ENCODE peak calls at places on chromosomes 6 and 20, in five cellular contexts. J is neuronal stem cell, O is mesenchymal stem cell, A is H1, Y is trophoblast cell. V is an unnamed sample.

GRCh38 chr6:35694462-35694861 is 5.7 kb upstream of the FKBP5 start:
- DNase-seq in O (peak), J (no peak), Y (peak), A (no peak), V (no peak)

GRCh38 chr6:148892247-148892646 is 145.4 kb downstream of the UST start:
- DNase-seq in Y (no peak), A (no peak), O (no peak), J (no peak), V (no peak)

GRCh38 chr6:53862517-53863457 is 68.0 kb downstream of the LRRC1 start:
- DNase-seq in A (no peak), O (no peak), Y (no peak), J (no peak), V (no peak)

GRCh38 chr6:3456794-3457709 is at the start of gene SLC22A23:
- DNase-seq in O (no peak), Y (peak), J (peak), A (peak), V (peak)

GRCh38 chr6:87407531-87407895 is 259 bp upstream of the CFAP206 start:
- DNase-seq in J (no peak), Y (no peak), O (peak), A (no peak), V (no peak)

GRCh38 chr20:40442181-40442963 is 246.7 kb downstream of the MAFB start:
- DNase-seq in O (peak), A (no peak), J (no peak), Y (no peak), V (peak)

GRCh38 chr6:91435630-91436029 is 848.8 kb upstream of the MAP3K7 start:
- DNase-seq in J (no peak), O (no peak), A (no peak), Y (no peak), V (no peak)

GRCh38 chr6:50819527-50819905 is 845 bp downstream of the TFAP2B start:
- DNase-seq in Y (no peak), A (no peak), J (no peak), O (peak), V (no peak)

GRCh38 chr6:4313044-4313686 is 177.8 kb upstream of the ECI2 start:
- DNase-seq in J (no peak), Y (peak), A (no peak), O (peak), V (peak)

GRCh38 chr20:58169441-58169840 is 59.0 kb downstream of the ANKRD60 start:
- DNase-seq in O (no peak), A (no peak), Y (no peak), J (no peak), V (no peak)

GRCh38 chr6:111502154-111502553 is 19.1 kb upstream of the REV3L start:
- DNase-seq in O (no peak), Y (no peak), A (no peak), J (no peak), V (no peak)

GRCh38 chr6:29776684-29777083 is 50.9 kb upstream of the HLA-G start:
- DNase-seq in Y (no peak), J (no peak), O (no peak), A (no peak), V (no peak)

GRCh38 chr20:37303637-37304036 is 14.2 kb downstream of the MANBAL start:
- DNase-seq in O (no peak), J (no peak), Y (peak), A (no peak), V (no peak)

GRCh38 chr6:101114703-101115102 is 233.6 kb upstream of the ASCC3 start:
- DNase-seq in O (peak), J (peak), A (no peak), Y (no peak), V (no peak)

GRCh38 chr20:47456952-47457724 is 44.5 kb upstream of the NCOA3 start:
- DNase-seq in J (no peak), O (peak), Y (peak), A (no peak), V (no peak)

GRCh38 chr6:68196645-68197044 is 438.4 kb upstream of the ADGRB3 start:
- DNase-seq in O (no peak), A (no peak), J (no peak), Y (no peak), V (no peak)

GRCh38 chr20:50019466-50020256 is 36.9 kb downstream of the SNAI1 start:
- DNase-seq in J (no peak), A (no peak), Y (no peak), O (no peak), V (no peak)

GRCh38 chr6:159978291-159979135 is 9.6 kb downstream of the IGF2R start:
- DNase-seq in A (no peak), Y (no peak), O (peak), J (no peak), V (no peak)

GRCh38 chr6:43682724-43683429 is 4.7 kb downstream of the MRPS18A start:
- DNase-seq in J (no peak), O (no peak), A (no peak), Y (no peak), V (no peak)

GRCh38 chr6:125888989-125889656 is 67.4 kb upstream of the HINT3 start:
- DNase-seq in O (peak), J (peak), Y (peak), A (no peak), V (peak)

GRCh38 chr6:160435935-160436334 is 87.8 kb downstream of the SLC22A3 start:
- DNase-seq in J (no peak), A (no peak), Y (no peak), O (no peak), V (no peak)

GRCh38 chr6:32843321-32843978 is 397 bp downstream of the PSMB8 start:
- DNase-seq in Y (no peak), A (no peak), O (peak), J (no peak), V (peak)

GRCh38 chr6:68128211-68128610 is 506.9 kb upstream of the ADGRB3 start:
- DNase-seq in O (no peak), A (no peak), Y (no peak), J (no peak), V (no peak)

GRCh38 chr6:45678063-45678620 is 300.4 kb upstream of the SUPT3H start:
- DNase-seq in J (no peak), Y (no peak), A (no peak), O (no peak), V (no peak)

GRCh38 chr20:32524871-32525501 is 60.1 kb downstream of the NOL4L start:
- DNase-seq in A (no peak), Y (no peak), O (no peak), J (no peak), V (no peak)

GRCh38 chr20:32522525-32522774 is 62.7 kb downstream of the NOL4L start:
- DNase-seq in Y (no peak), O (no peak), A (no peak), J (no peak), V (no peak)

GRCh38 chr20:32523613-32524218 is 61.4 kb downstream of the NOL4L start:
- DNase-seq in J (no peak), O (no peak), A (no peak), Y (no peak), V (no peak)

GRCh38 chr20:32521780-32522524 is 63.2 kb downstream of the NOL4L start:
- DNase-seq in Y (peak), J (peak), O (peak), A (peak), V (peak)

GRCh38 chr20:32522775-32523612 is 62.1 kb downstream of the NOL4L start:
- DNase-seq in A (no peak), J (no peak), Y (no peak), O (no peak), V (no peak)
- H2BK12ac ChIP-seq in A (no peak), J (no peak), Y (no peak), O (no peak), V (no peak)

GRCh38 chr20:25508083-25508770 is 77.1 kb downstream of the NINL start:
- DNase-seq in O (peak), A (no peak), Y (no peak), J (no peak), V (no peak)
- H3K27ac ChIP-seq in O (peak), A (no peak), Y (no peak), J (no peak), V (no peak)

GRCh38 chr6:12543953-12544352 is 172.6 kb upstream of the PHACTR1 start:
- DNase-seq in A (no peak), Y (no peak), O (no peak), J (no peak), V (no peak)
- H2BK12ac ChIP-seq in A (no peak), Y (no peak), O (no peak), J (no peak), V (no peak)

DNA sequence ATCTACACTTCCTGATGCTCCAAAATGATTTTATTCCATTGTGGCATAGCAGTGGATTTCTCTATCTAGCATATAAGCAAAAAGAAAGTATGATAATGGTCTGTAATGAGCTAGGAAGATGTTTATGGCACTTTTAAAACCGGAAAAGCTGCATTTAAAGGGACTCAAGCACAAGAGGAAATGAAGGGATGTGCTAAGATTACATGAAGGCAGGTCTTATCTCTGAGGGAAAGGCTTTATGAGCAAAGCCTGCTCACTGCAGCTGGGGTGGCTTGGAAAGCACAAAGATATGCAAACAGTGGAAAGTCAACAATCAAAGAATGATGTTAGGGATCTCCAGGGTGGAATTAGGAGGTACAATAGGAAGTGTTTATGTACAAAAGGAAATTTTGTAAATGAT is 138.2 kb downstream of the TENT5A start:
- DNase-seq in O (peak), A (no peak), J (no peak), Y (no peak), V (no peak)
- H3K27ac ChIP-seq in O (no peak), A (no peak), J (no peak), Y (no peak), V (no peak)

DNA sequence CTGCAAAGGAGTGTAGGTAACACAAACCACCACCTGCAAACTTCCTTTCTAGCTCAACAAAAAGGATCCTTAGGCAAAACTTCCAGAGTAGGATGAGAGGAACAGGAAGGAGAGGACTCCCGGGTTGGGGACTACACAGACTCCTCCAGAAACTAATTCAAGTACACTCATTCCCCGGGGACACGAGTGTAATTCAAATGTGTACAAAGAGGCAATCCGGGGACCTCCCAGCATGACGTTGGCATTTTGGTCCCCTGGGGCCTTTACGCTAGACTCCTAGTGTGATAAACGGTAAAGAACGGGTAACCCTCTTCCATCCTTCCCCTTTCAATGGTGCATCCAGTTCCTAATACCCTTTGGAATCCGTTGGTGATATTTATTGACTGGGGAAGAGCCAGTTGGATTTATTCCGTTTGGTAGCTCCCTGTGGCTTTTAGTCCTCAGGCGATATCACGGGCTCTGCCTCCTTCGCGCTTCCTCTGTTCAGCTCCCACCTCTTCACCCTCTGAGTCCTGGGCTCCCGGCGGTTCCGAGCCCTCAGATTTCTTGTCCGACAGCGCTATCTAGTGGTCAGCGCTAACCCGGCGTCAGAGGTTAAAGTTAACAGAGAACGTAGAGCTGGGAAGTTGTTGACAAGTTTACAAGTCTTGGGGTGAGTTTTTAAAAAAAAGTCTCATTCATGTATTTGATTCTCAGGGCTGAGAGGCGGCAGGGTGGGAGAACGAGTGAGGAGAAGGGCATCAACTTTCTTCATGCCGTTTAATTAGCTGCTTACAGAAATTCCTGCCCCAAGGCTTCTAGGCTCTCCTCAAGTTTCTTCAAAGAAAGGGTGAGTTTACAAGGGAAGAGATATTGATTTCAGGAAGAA is 2.9 kb upstream of the COL12A1 start:
- DNase-seq in Y (peak), A (no peak), J (peak), O (peak), V (peak)
- H2BK12ac ChIP-seq in Y (no peak), A (no peak), J (no peak), O (peak), V (no peak)

V was measured in H9.